ENCODE peak calls at places on chromosome 1, in eight cellular contexts. L is endothelial cell of umbilical vein, C is K562, D is breast epithelium, V is prostate gland, Y is transverse colon, F is upper lobe of left lung, M is HCT116. Z is an unnamed sample.

GRCh38 chr1:168835791-168836190 is 106.8 kb upstream of the DPT start:
- DNase-seq in L (no peak), C (no peak), D (no peak), V (no peak), Y (no peak), F (no peak), M (no peak), Z (no peak)

GRCh38 chr1:190172636-190173410 is 304.8 kb downstream of the BRINP3 start:
- DNase-seq in L (no peak), C (no peak), D (no peak), V (no peak), Y (no peak), F (no peak), M (no peak), Z (no peak)

GRCh38 chr1:48561444-48561843 is 89.4 kb upstream of the SPATA6 start:
- DNase-seq in L (no peak), C (no peak), D (no peak), V (no peak), Y (no peak), F (no peak), M (no peak), Z (no peak)

GRCh38 chr1:154895779-154896178 is 25.7 kb upstream of the KCNN3 start:
- DNase-seq in L (no peak), C (peak), D (no peak), V (no peak), Y (no peak), F (no peak), M (no peak), Z (no peak)

GRCh38 chr1:115112496-115113375 is 23.4 kb upstream of the TSPAN2 start:
- DNase-seq in L (peak), C (peak), D (no peak), V (peak), Y (peak), F (peak), M (peak), Z (no peak)

GRCh38 chr1:167103236-167103894 is 9.5 kb downstream of the STYXL2 start:
- DNase-seq in L (no peak), C (no peak), D (no peak), V (no peak), Y (no peak), F (peak), M (no peak), Z (no peak)

GRCh38 chr1:57696904-57697303 is 273.0 kb upstream of the DAB1 start:
- DNase-seq in L (no peak), C (no peak), D (no peak), V (no peak), Y (no peak), F (no peak), M (no peak), Z (no peak)

GRCh38 chr1:152884085-152884484 is 6.0 kb downstream of the SMCP start:
- DNase-seq in L (no peak), C (no peak), D (no peak), V (no peak), Y (no peak), F (no peak), M (no peak), Z (peak)

GRCh38 chr1:34167091-34167788 is 2.2 kb upstream of the CSMD2 start:
- DNase-seq in L (no peak), C (no peak), D (no peak), V (no peak), Y (no peak), F (no peak), M (no peak), Z (no peak)

GRCh38 chr1:167904641-167905040 is 9.3 kb downstream of the ADCY10 start:
- DNase-seq in L (peak), C (peak), D (no peak), V (no peak), Y (no peak), F (no peak), M (no peak), Z (no peak)

GRCh38 chr1:47722101-47722500 is 275.1 kb downstream of the TRABD2B start:
- DNase-seq in L (no peak), C (no peak), D (no peak), V (no peak), Y (no peak), F (no peak), M (no peak), Z (no peak)

GRCh38 chr1:25922633-25923567 is 16.7 kb upstream of the STMN1 start:
- DNase-seq in L (peak), C (no peak), D (no peak), V (peak), Y (peak), F (peak), M (no peak), Z (no peak)

GRCh38 chr1:220451541-220451940 is 76.4 kb upstream of the MARK1 start:
- DNase-seq in L (no peak), C (no peak), D (no peak), V (no peak), Y (no peak), F (no peak), M (no peak), Z (no peak)

GRCh38 chr1:19010995-19011696 is 54.7 kb upstream of the IFFO2 start:
- DNase-seq in L (peak), C (no peak), D (peak), V (peak), Y (peak), F (peak), M (peak), Z (peak)

GRCh38 chr1:9384751-9385245 is 92.1 kb downstream of the SPSB1 start:
- DNase-seq in L (peak), C (no peak), D (no peak), V (peak), Y (peak), F (peak), M (no peak), Z (no peak)

GRCh38 chr1:18580087-18580486 is 50.6 kb upstream of the PAX7 start:
- DNase-seq in L (no peak), C (no peak), D (no peak), V (no peak), Y (no peak), F (no peak), M (no peak), Z (no peak)

DNA sequence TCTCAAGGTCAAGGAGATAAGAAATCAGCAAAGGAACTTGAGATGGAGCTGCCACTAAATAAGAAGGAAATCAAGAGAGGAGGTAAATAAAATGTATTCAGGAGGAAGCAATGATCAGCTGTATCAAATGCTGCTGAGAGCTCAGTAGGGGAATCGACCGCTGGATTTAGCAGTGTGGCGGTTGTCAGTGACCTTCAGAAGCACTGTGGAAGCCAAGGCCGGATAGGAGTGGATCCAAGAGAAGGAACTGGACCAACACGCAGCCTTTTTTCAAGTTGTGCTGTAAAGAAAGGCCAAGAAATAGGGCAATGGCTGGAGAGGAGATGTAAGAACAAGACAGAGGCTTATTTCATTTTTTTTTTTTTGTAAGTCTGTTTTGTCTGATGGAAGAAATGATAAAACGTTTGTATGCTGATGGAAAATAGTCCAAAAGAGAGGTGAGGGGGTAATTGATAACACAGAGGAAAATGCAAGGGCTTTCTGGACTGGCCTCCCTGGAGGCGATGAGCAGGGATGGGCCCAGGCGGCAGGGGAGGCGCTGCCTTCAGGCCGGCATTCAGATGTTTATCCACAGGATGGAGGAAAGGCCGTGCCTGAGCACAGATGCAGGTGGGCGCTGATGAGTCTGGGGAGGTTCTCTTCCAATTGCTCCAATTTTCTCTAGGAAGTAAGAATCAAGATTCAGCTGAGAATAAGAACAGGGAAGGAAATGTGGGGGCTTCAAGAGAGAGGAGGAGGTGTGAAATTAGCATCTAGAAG is 17.5 kb upstream of the FAM43B start:
- DNase-seq in L (no peak), C (no peak), D (no peak), V (no peak), Y (no peak), F (peak), M (no peak), Z (no peak)
- TF ChIP-seq CTCF in L (no peak), C (no peak), D (no peak), V (no peak), Y (no peak), F (no peak), M (no peak), Z (no peak)

GRCh38 chr1:233675394-233675793 is 61.5 kb downstream of the KCNK1 start:
- DNase-seq in L (no peak), C (no peak), D (no peak), V (no peak), Y (no peak), F (no peak), M (no peak), Z (no peak)
- TF ChIP-seq POLR2AphosphoS5 in L (no peak), C (no peak), D (no peak), V (no peak), Y (no peak), F (no peak), M (no peak), Z (no peak)

GRCh38 chr1:55038974-55039341 is 390 bp upstream of the PCSK9 start:
- DNase-seq in L (no peak), C (no peak), D (no peak), V (no peak), Y (no peak), F (no peak), M (no peak), Z (no peak)

GRCh38 chr1:55038552-55038838 is 853 bp upstream of the PCSK9 start:
- DNase-seq in L (no peak), C (no peak), D (no peak), V (no peak), Y (no peak), F (no peak), M (no peak), Z (no peak)

GRCh38 chr1:55040953-55041494 is 1.7 kb downstream of the PCSK9 start:
- DNase-seq in L (no peak), C (no peak), D (no peak), V (no peak), Y (no peak), F (no peak), M (no peak), Z (no peak)

GRCh38 chr1:55040083-55040952 is 970 bp downstream of the PCSK9 start:
- DNase-seq in L (no peak), C (peak), D (no peak), V (no peak), Y (no peak), F (peak), M (no peak), Z (no peak)

GRCh38 chr1:55039342-55040082 is at the start of gene PCSK9:
- DNase-seq in L (no peak), C (peak), D (no peak), V (no peak), Y (no peak), F (peak), M (peak), Z (no peak)
- H3K4me3 ChIP-seq in L (no peak), C (peak), D (peak), V (no peak), Y (peak), F (peak), M (peak), Z (peak)

GRCh38 chr1:226974544-226975258 is 34.6 kb downstream of the COQ8A start:
- DNase-seq in L (no peak), C (no peak), D (no peak), V (no peak), Y (no peak), F (peak), M (no peak), Z (no peak)

GRCh38 chr1:226975259-226975908 is 35.3 kb downstream of the COQ8A start:
- DNase-seq in L (no peak), C (no peak), D (no peak), V (no peak), Y (no peak), F (peak), M (no peak), Z (no peak)

GRCh38 chr1:226972931-226973330 is 32.8 kb downstream of the COQ8A start:
- DNase-seq in L (no peak), C (no peak), D (no peak), V (no peak), Y (no peak), F (no peak), M (no peak), Z (no peak)

GRCh38 chr1:226973371-226973897 is 33.3 kb downstream of the COQ8A start:
- DNase-seq in L (no peak), C (no peak), D (no peak), V (no peak), Y (peak), F (no peak), M (no peak), Z (no peak)

GRCh38 chr1:226973898-226974543 is 33.9 kb downstream of the COQ8A start:
- DNase-seq in L (no peak), C (no peak), D (peak), V (no peak), Y (peak), F (peak), M (no peak), Z (peak)
- TF ChIP-seq CTCF in L (no peak), C (no peak), D (no peak), V (no peak), Y (no peak), F (no peak), M (no peak), Z (no peak)

DNA sequence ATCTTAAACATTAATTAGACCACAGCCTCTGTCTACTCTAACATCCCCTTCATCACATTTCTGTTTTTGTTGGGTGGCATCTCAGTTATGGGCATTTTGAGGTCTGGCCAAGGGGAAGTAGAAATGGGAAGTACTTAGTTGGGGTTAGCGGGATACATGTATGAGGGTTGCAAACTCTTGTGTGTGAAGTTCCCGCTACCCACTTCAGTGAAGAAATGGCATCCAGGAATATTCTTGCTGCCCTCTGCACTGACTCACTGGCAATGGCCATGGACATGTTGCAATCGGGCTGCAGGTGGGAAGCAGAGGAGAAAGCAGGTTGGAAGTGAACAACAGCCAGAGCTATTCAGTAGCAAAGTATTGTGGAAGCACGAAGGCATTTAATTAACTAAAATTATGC is 7.4 kb downstream of the CD48 start:
- DNase-seq in L (no peak), C (no peak), D (no peak), V (no peak), Y (no peak), F (no peak), M (no peak), Z (no peak)
- TF ChIP-seq POLR2AphosphoS5 in L (no peak), C (no peak), D (no peak), V (no peak), Y (no peak), F (peak), M (no peak), Z (no peak)

GRCh38 chr1:32101233-32101681 is 6.6 kb upstream of the KPNA6 start:
- DNase-seq in L (no peak), C (peak), D (no peak), V (no peak), Y (no peak), F (no peak), M (no peak), Z (no peak)
- H3K4me3 ChIP-seq in L (no peak), C (no peak), D (no peak), V (no peak), Y (no peak), F (no peak), M (no peak), Z (no peak)

GRCh38 chr1:165679282-165680036 is 18.9 kb downstream of the ALDH9A1 start:
- DNase-seq in L (no peak), C (no peak), D (no peak), V (no peak), Y (no peak), F (no peak), M (no peak), Z (no peak)
- TF ChIP-seq CTCF in L (no peak), C (no peak), D (no peak), V (no peak), Y (no peak), F (no peak), M (peak), Z (no peak)

Z was measured in esophagus muscularis mucosa.